ENCODE peak calls at places on chromosomes 11 and 22, in eight cellular contexts. W is nephron progenitor cell, Y is lower lobe of right lung, O is lower leg skin, R is Caco-2, T is left ventricle myocardium inferior, J is A549, D is fibroblast of villous mesenchyme. I is an unnamed sample.

GRCh38 chr11:108508653-108509593 is 10.7 kb upstream of the POGLUT3 start:
- DNase-seq in T (no peak), R (no peak), D (no peak), J (no peak), Y (no peak), O (no peak), W (no peak), I (no peak)

GRCh38 chr11:7605544-7605943 is 67.8 kb downstream of the CYB5R2 start:
- DNase-seq in O (no peak), J (peak; percentile 79), W (no peak), D (peak; percentile 5), Y (no peak), R (peak; percentile 77), T (no peak), I (no peak)

GRCh38 chr11:106888386-106888785 is 129.9 kb downstream of the GUCY1A2 start:
- DNase-seq in R (no peak), W (no peak), T (no peak), D (peak; percentile 58), J (no peak), O (no peak), Y (no peak), I (no peak)

GRCh38 chr22:25754527-25755202 is 12.7 kb downstream of the MYO18B start:
- DNase-seq in J (no peak), T (peak; percentile 84), R (no peak), Y (no peak), W (no peak), D (peak; percentile 74), O (no peak), I (no peak)

GRCh38 chr22:40533712-40534378 is 102.7 kb downstream of the MRTFA start:
- DNase-seq in D (peak; percentile 91), T (no peak), W (no peak), R (no peak), O (no peak), J (peak; percentile 47), Y (no peak), I (no peak)

GRCh38 chr22:46675479-46675878 is 55.3 kb downstream of the GRAMD4 start:
- DNase-seq in T (no peak), Y (no peak), W (no peak), D (no peak), J (no peak), R (no peak), O (no peak), I (no peak)

GRCh38 chr11:43989162-43989961 is 46.9 kb downstream of the C11orf96 start:
- DNase-seq in O (peak; percentile 85), W (peak; percentile 64), Y (no peak), D (peak; percentile 48), R (peak; percentile 21), T (peak; percentile 77), J (no peak), I (no peak)

GRCh38 chr11:126355926-126356897 is 726 bp downstream of the ST3GAL4 start:
- DNase-seq in D (no peak), R (peak; percentile 54), T (peak; percentile 55), Y (peak; percentile 66), J (no peak), O (no peak), W (no peak), I (peak; percentile 76)

GRCh38 chr11:14380947-14381555 is 22.1 kb upstream of the RRAS2 start:
- DNase-seq in O (peak; percentile 94), J (peak; percentile 72), D (peak; percentile 53), W (peak; percentile 74), R (peak; percentile 40), Y (peak; percentile 81), T (peak; percentile 84), I (no peak)

GRCh38 chr11:9802291-9802861 is 138.5 kb downstream of the SWAP70 start:
- DNase-seq in R (no peak), D (peak; percentile 90), W (no peak), T (no peak), Y (no peak), J (no peak), O (no peak), I (no peak)

GRCh38 chr22:33579448-33580093 is 340.7 kb downstream of the LARGE1 start:
- DNase-seq in D (peak; percentile 30), T (peak; percentile 41), O (peak; percentile 82), R (peak; percentile 77), Y (no peak), J (peak; percentile 41), W (peak; percentile 69), I (no peak)

GRCh38 chr22:20017622-20017958 is 967 bp upstream of the ARVCF start:
- DNase-seq in W (no peak), T (no peak), R (no peak), Y (no peak), D (no peak), J (no peak), O (no peak), I (no peak)

DNA sequence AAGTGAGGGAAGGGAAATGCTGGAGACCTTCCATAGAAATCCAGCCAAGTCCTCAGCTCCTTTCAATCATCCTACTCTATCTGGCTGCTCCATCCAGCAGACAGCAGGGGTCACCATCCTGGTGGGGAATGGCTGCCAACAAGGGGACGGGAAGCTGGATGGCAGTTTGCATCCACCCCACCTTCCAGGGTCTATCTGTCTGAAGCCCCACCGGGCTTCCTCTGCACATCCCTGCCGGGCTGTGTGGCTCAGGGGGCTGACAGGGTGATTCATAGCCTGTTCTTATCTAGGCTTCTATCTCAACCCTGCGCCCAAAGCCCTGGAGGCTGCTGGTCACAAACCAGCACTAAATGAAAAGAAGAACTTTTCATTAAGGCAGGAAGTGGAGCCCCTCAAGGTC is 1.1 kb downstream of the SYTL2 start:
- DNase-seq in D (no peak), Y (no peak), R (peak; percentile 69), T (no peak), W (peak; percentile 33), O (no peak), J (no peak), I (no peak)
- TF ChIP-seq CTCF in D (peak; percentile 27), Y (no peak), R (peak; percentile 88), T (no peak), W (no peak), O (no peak), J (peak; percentile 42), I (no peak)

GRCh38 chr22:28951969-28952521 is 68.7 kb downstream of the ZNRF3 start:
- DNase-seq in T (no peak), J (no peak), R (peak; percentile 75), O (peak; percentile 25), W (no peak), Y (no peak), D (peak; percentile 73), I (no peak)
- TF ChIP-seq CTCF in T (peak; percentile 42), J (no peak), R (peak; percentile 62), O (no peak), W (no peak), Y (no peak), D (peak; percentile 35), I (no peak)

GRCh38 chr11:40293655-40294342 is 1165.7 kb downstream of the LRRC4C start:
- DNase-seq in W (peak; percentile 75), O (peak; percentile 87), R (peak; percentile 63), T (peak; percentile 38), Y (peak; percentile 55), J (peak; percentile 68), D (peak; percentile 85), I (no peak)
- TF ChIP-seq CTCF in W (peak; percentile 88), O (no peak), R (peak; percentile 93), T (peak; percentile 81), Y (peak; percentile 90), J (peak; percentile 73), D (peak; percentile 97), I (peak; percentile 65)

DNA sequence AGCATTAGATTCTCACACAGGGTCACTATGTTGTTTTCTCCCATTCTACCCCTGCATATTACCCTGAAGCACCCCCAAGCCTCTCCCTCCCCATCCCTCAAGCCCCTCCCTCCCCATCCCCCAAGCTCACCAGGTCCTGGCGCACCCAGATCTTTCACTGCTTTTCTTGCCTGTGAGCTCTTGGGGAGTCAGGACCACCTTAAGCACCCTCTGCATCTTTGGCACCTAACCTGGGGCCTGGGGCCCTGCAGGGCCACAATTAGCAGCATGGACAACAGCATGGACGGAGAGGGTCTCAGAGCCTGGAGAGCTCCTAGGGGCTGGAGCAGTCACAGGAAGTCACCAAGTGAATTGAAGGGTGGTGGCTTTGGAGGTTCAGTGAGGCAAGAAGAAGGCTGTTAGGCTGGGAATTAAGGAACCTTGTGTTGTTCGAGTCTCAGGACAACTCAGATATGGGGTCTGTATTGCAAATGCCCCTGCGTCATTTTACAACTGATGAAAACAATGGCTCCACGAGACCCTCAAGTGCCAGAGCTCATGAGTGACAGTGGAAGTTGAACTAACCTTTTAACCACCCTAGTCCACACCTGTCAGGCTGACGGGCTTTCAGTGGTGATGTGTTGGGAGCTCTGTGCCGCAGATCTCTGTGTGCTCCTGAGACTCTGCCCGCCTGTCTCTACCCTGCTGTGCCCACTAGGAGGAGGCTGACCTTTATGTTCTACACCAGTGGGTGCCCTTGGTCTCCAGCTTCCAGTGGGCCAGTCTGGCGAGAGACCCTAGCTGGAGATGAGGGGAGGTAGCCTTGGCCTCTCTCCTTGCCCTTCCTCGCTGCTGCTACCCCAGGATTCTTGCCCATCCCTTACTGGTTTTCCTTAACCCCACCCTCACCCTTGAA is 111.3 kb upstream of the OR4B1 start:
- DNase-seq in T (no peak), J (no peak), Y (no peak), O (peak; percentile 63), D (no peak), R (no peak), W (no peak), I (no peak)
- TF ChIP-seq CTCF in T (no peak), J (no peak), Y (no peak), O (no peak), D (no peak), R (no peak), W (no peak), I (no peak)

GRCh38 chr11:797300-798092 is 585 bp downstream of the SLC25A22 start:
- DNase-seq in J (peak; percentile 80), W (peak; percentile 75), R (peak; percentile 74), D (peak; percentile 91), O (peak; percentile 93), T (peak; percentile 66), Y (peak; percentile 84), I (no peak)
- TF ChIP-seq CTCF in J (no peak), W (no peak), R (no peak), D (no peak), O (no peak), T (no peak), Y (no peak), I (no peak)